ENCODE peak calls at places on chromosomes 2 and 18, in eight cellular contexts. One of them, this sample, is unnamed.

GRCh38 chr18:75492897-75493296 is 65.4 kb upstream of the SMIM21 start:
- DNase-seq in thoracic aorta: no peak
- DNase-seq in activated CD4-positive, CD25-positive, alpha-beta regulatory T cell: no peak
- DNase-seq in activated naive CD8-positive, alpha-beta T cell treated with anti-CD3 and anti-CD28 coated beads, Interleukin-2, amount 50 U/mL, for 24 hours: no peak
- DNase-seq in left lung: no peak
- DNase-seq in activated CD4-positive, alpha-beta T cell treated with anti-CD3 and anti-CD28 coated beads, Interleukin-2, amount 50 U/mL, for 1 hour: no peak
- DNase-seq in neural progenitor cell: no peak
- DNase-seq in mucosa of gallbladder: no peak
- DNase-seq in this sample: no peak

GRCh38 chr2:218298314-218298875 is 6.1 kb upstream of the TMBIM1 start:
- DNase-seq in thoracic aorta: no peak
- DNase-seq in activated CD4-positive, CD25-positive, alpha-beta regulatory T cell: no peak
- DNase-seq in activated naive CD8-positive, alpha-beta T cell treated with anti-CD3 and anti-CD28 coated beads, Interleukin-2, amount 50 U/mL, for 24 hours: no peak
- DNase-seq in left lung: no peak
- DNase-seq in activated CD4-positive, alpha-beta T cell treated with anti-CD3 and anti-CD28 coated beads, Interleukin-2, amount 50 U/mL, for 1 hour: no peak
- DNase-seq in neural progenitor cell: no peak
- DNase-seq in mucosa of gallbladder: no peak
- DNase-seq in this sample: no peak

GRCh38 chr2:200396726-200397348 is 90.3 kb downstream of the SPATS2L start:
- DNase-seq in thoracic aorta: no peak
- DNase-seq in activated CD4-positive, CD25-positive, alpha-beta regulatory T cell: no peak
- DNase-seq in activated naive CD8-positive, alpha-beta T cell treated with anti-CD3 and anti-CD28 coated beads, Interleukin-2, amount 50 U/mL, for 24 hours: no peak
- DNase-seq in left lung: no peak
- DNase-seq in activated CD4-positive, alpha-beta T cell treated with anti-CD3 and anti-CD28 coated beads, Interleukin-2, amount 50 U/mL, for 1 hour: no peak
- DNase-seq in neural progenitor cell: no peak
- DNase-seq in mucosa of gallbladder: no peak
- DNase-seq in this sample: no peak

GRCh38 chr2:85413592-85414421 is 3.6 kb upstream of the CAPG start:
- DNase-seq in thoracic aorta: no peak
- DNase-seq in activated CD4-positive, CD25-positive, alpha-beta regulatory T cell: no peak
- DNase-seq in activated naive CD8-positive, alpha-beta T cell treated with anti-CD3 and anti-CD28 coated beads, Interleukin-2, amount 50 U/mL, for 24 hours: peak
- DNase-seq in left lung: no peak
- DNase-seq in activated CD4-positive, alpha-beta T cell treated with anti-CD3 and anti-CD28 coated beads, Interleukin-2, amount 50 U/mL, for 1 hour: no peak
- DNase-seq in neural progenitor cell: peak
- DNase-seq in mucosa of gallbladder: no peak
- DNase-seq in this sample: no peak

GRCh38 chr2:182682210-182682609 is 33.8 kb upstream of the DNAJC10 start:
- DNase-seq in thoracic aorta: no peak
- DNase-seq in activated CD4-positive, CD25-positive, alpha-beta regulatory T cell: no peak
- DNase-seq in activated naive CD8-positive, alpha-beta T cell treated with anti-CD3 and anti-CD28 coated beads, Interleukin-2, amount 50 U/mL, for 24 hours: no peak
- DNase-seq in left lung: no peak
- DNase-seq in activated CD4-positive, alpha-beta T cell treated with anti-CD3 and anti-CD28 coated beads, Interleukin-2, amount 50 U/mL, for 1 hour: no peak
- DNase-seq in neural progenitor cell: no peak
- DNase-seq in mucosa of gallbladder: no peak
- DNase-seq in this sample: no peak

GRCh38 chr2:172135446-172135845 is 32.7 kb upstream of the DLX2 start:
- DNase-seq in thoracic aorta: no peak
- DNase-seq in activated CD4-positive, CD25-positive, alpha-beta regulatory T cell: no peak
- DNase-seq in activated naive CD8-positive, alpha-beta T cell treated with anti-CD3 and anti-CD28 coated beads, Interleukin-2, amount 50 U/mL, for 24 hours: no peak
- DNase-seq in left lung: no peak
- DNase-seq in activated CD4-positive, alpha-beta T cell treated with anti-CD3 and anti-CD28 coated beads, Interleukin-2, amount 50 U/mL, for 1 hour: no peak
- DNase-seq in neural progenitor cell: no peak
- DNase-seq in mucosa of gallbladder: no peak
- DNase-seq in this sample: no peak

GRCh38 chr18:61657066-61657732 is 235.6 kb downstream of the RNF152 start:
- DNase-seq in thoracic aorta: no peak
- DNase-seq in activated CD4-positive, CD25-positive, alpha-beta regulatory T cell: no peak
- DNase-seq in activated naive CD8-positive, alpha-beta T cell treated with anti-CD3 and anti-CD28 coated beads, Interleukin-2, amount 50 U/mL, for 24 hours: no peak
- DNase-seq in left lung: no peak
- DNase-seq in activated CD4-positive, alpha-beta T cell treated with anti-CD3 and anti-CD28 coated beads, Interleukin-2, amount 50 U/mL, for 1 hour: no peak
- DNase-seq in neural progenitor cell: no peak
- DNase-seq in mucosa of gallbladder: no peak
- DNase-seq in this sample: no peak

GRCh38 chr2:222791946-222792649 is 68.7 kb upstream of the ACSL3 start:
- DNase-seq in thoracic aorta: no peak
- DNase-seq in activated CD4-positive, CD25-positive, alpha-beta regulatory T cell: no peak
- DNase-seq in activated naive CD8-positive, alpha-beta T cell treated with anti-CD3 and anti-CD28 coated beads, Interleukin-2, amount 50 U/mL, for 24 hours: no peak
- DNase-seq in left lung: peak
- DNase-seq in activated CD4-positive, alpha-beta T cell treated with anti-CD3 and anti-CD28 coated beads, Interleukin-2, amount 50 U/mL, for 1 hour: no peak
- DNase-seq in neural progenitor cell: no peak
- DNase-seq in mucosa of gallbladder: peak
- DNase-seq in this sample: no peak

GRCh38 chr2:237223208-237223861 is 137.6 kb downstream of the COPS8 start:
- DNase-seq in thoracic aorta: peak
- DNase-seq in activated CD4-positive, CD25-positive, alpha-beta regulatory T cell: no peak
- DNase-seq in activated naive CD8-positive, alpha-beta T cell treated with anti-CD3 and anti-CD28 coated beads, Interleukin-2, amount 50 U/mL, for 24 hours: no peak
- DNase-seq in left lung: no peak
- DNase-seq in activated CD4-positive, alpha-beta T cell treated with anti-CD3 and anti-CD28 coated beads, Interleukin-2, amount 50 U/mL, for 1 hour: no peak
- DNase-seq in neural progenitor cell: no peak
- DNase-seq in mucosa of gallbladder: peak
- DNase-seq in this sample: no peak

GRCh38 chr18:26553943-26554342 is 5.6 kb upstream of the KCTD1 start:
- DNase-seq in thoracic aorta: no peak
- DNase-seq in activated CD4-positive, CD25-positive, alpha-beta regulatory T cell: no peak
- DNase-seq in activated naive CD8-positive, alpha-beta T cell treated with anti-CD3 and anti-CD28 coated beads, Interleukin-2, amount 50 U/mL, for 24 hours: no peak
- DNase-seq in left lung: no peak
- DNase-seq in activated CD4-positive, alpha-beta T cell treated with anti-CD3 and anti-CD28 coated beads, Interleukin-2, amount 50 U/mL, for 1 hour: no peak
- DNase-seq in neural progenitor cell: no peak
- DNase-seq in mucosa of gallbladder: no peak
- DNase-seq in this sample: no peak

GRCh38 chr2:9779572-9780264 is 63.6 kb upstream of the TAF1B start:
- DNase-seq in thoracic aorta: no peak
- DNase-seq in activated CD4-positive, CD25-positive, alpha-beta regulatory T cell: no peak
- DNase-seq in activated naive CD8-positive, alpha-beta T cell treated with anti-CD3 and anti-CD28 coated beads, Interleukin-2, amount 50 U/mL, for 24 hours: peak
- DNase-seq in left lung: no peak
- DNase-seq in activated CD4-positive, alpha-beta T cell treated with anti-CD3 and anti-CD28 coated beads, Interleukin-2, amount 50 U/mL, for 1 hour: peak
- DNase-seq in neural progenitor cell: no peak
- DNase-seq in mucosa of gallbladder: no peak
- DNase-seq in this sample: no peak

GRCh38 chr2:157287160-157287559 is 29.7 kb downstream of the GALNT5 start:
- DNase-seq in thoracic aorta: no peak
- DNase-seq in activated CD4-positive, CD25-positive, alpha-beta regulatory T cell: no peak
- DNase-seq in activated naive CD8-positive, alpha-beta T cell treated with anti-CD3 and anti-CD28 coated beads, Interleukin-2, amount 50 U/mL, for 24 hours: no peak
- DNase-seq in left lung: no peak
- DNase-seq in activated CD4-positive, alpha-beta T cell treated with anti-CD3 and anti-CD28 coated beads, Interleukin-2, amount 50 U/mL, for 1 hour: no peak
- DNase-seq in neural progenitor cell: no peak
- DNase-seq in mucosa of gallbladder: no peak
- DNase-seq in this sample: no peak

GRCh38 chr2:178309541-178309940 is 115.2 kb downstream of the OSBPL6 start:
- DNase-seq in thoracic aorta: no peak
- DNase-seq in activated CD4-positive, CD25-positive, alpha-beta regulatory T cell: no peak
- DNase-seq in activated naive CD8-positive, alpha-beta T cell treated with anti-CD3 and anti-CD28 coated beads, Interleukin-2, amount 50 U/mL, for 24 hours: no peak
- DNase-seq in left lung: no peak
- DNase-seq in activated CD4-positive, alpha-beta T cell treated with anti-CD3 and anti-CD28 coated beads, Interleukin-2, amount 50 U/mL, for 1 hour: no peak
- DNase-seq in neural progenitor cell: no peak
- DNase-seq in mucosa of gallbladder: no peak
- DNase-seq in this sample: no peak

GRCh38 chr2:18791172-18791797 is 201.9 kb upstream of the NT5C1B start:
- DNase-seq in thoracic aorta: no peak
- DNase-seq in activated CD4-positive, CD25-positive, alpha-beta regulatory T cell: no peak
- DNase-seq in activated naive CD8-positive, alpha-beta T cell treated with anti-CD3 and anti-CD28 coated beads, Interleukin-2, amount 50 U/mL, for 24 hours: no peak
- DNase-seq in left lung: no peak
- DNase-seq in activated CD4-positive, alpha-beta T cell treated with anti-CD3 and anti-CD28 coated beads, Interleukin-2, amount 50 U/mL, for 1 hour: no peak
- DNase-seq in neural progenitor cell: no peak
- DNase-seq in mucosa of gallbladder: no peak
- DNase-seq in this sample: no peak

GRCh38 chr2:40535891-40536290 is 84.0 kb upstream of the SLC8A1 start:
- DNase-seq in thoracic aorta: no peak
- DNase-seq in activated CD4-positive, CD25-positive, alpha-beta regulatory T cell: no peak
- DNase-seq in activated naive CD8-positive, alpha-beta T cell treated with anti-CD3 and anti-CD28 coated beads, Interleukin-2, amount 50 U/mL, for 24 hours: no peak
- DNase-seq in left lung: no peak
- DNase-seq in activated CD4-positive, alpha-beta T cell treated with anti-CD3 and anti-CD28 coated beads, Interleukin-2, amount 50 U/mL, for 1 hour: no peak
- DNase-seq in neural progenitor cell: no peak
- DNase-seq in mucosa of gallbladder: no peak
- DNase-seq in this sample: no peak

This sample was measured in naive thymus-derived CD8-positive, alpha-beta T cell.